ENCODE peak calls at places on chromosomes 2 and 18, in seven cellular contexts. Q is type B pancreatic cell, X is hepatocyte, I is SK-N-SH, T is AG10803, G is astrocyte of the spinal cord, M is IMR-90. C is an unnamed sample.

GRCh38 chr2:231017250-231017636 is 20.1 kb upstream of the C2orf72 start:
- DNase-seq in Q (no peak), X (no peak), I (no peak), T (no peak), G (no peak), M (no peak), C (no peak)

GRCh38 chr2:6036211-6036610 is 344.0 kb downstream of the SOX11 start:
- DNase-seq in Q (no peak), X (no peak), I (no peak), T (no peak), G (no peak), M (no peak), C (no peak)

GRCh38 chr2:207681431-207681830 is 30.0 kb upstream of the CCNYL1 start:
- DNase-seq in Q (no peak), X (no peak), I (no peak), T (no peak), G (no peak), M (no peak), C (peak; percentile 15)

GRCh38 chr2:157468931-157469708 is 25.2 kb upstream of the CYTIP start:
- DNase-seq in Q (no peak), X (no peak), I (no peak), T (peak; percentile 82), G (peak; percentile 58), M (peak; percentile 71), C (no peak)

GRCh38 chr2:217993817-217994459 is 8.9 kb downstream of the TNS1 start:
- DNase-seq in Q (no peak), X (peak; percentile 77), I (peak; percentile 85), T (no peak), G (no peak), M (peak; percentile 45), C (peak; percentile 87)

GRCh38 chr18:2692508-2692907 is 37.0 kb downstream of the SMCHD1 start:
- DNase-seq in Q (no peak), X (no peak), I (no peak), T (no peak), G (no peak), M (no peak), C (no peak)

GRCh38 chr18:21330122-21330701 is 88.2 kb downstream of the GREB1L start:
- DNase-seq in Q (no peak), X (peak; percentile 55), I (no peak), T (peak; percentile 84), G (peak; percentile 84), M (no peak), C (no peak)

GRCh38 chr2:160513120-160513519 is 19.5 kb upstream of the RBMS1 start:
- DNase-seq in Q (no peak), X (no peak), I (peak; percentile 30), T (no peak), G (no peak), M (no peak), C (no peak)

GRCh38 chr2:234625626-234626253 is 128.9 kb upstream of the ARL4C start:
- DNase-seq in Q (no peak), X (no peak), I (no peak), T (no peak), G (no peak), M (no peak), C (no peak)

GRCh38 chr18:74652392-74652988 is 54.8 kb downstream of the ZNF407 start:
- DNase-seq in Q (no peak), X (peak; percentile 64), I (peak; percentile 47), T (peak; percentile 49), G (peak; percentile 63), M (peak; percentile 66), C (no peak)

GRCh38 chr2:676647-677055 is 555 bp downstream of the TMEM18 start:
- DNase-seq in Q (peak; percentile 99), X (peak; percentile 99), I (peak; percentile 99), T (peak; percentile 98), G (peak; percentile 99), M (peak; percentile 98), C (peak; percentile 99)

GRCh38 chr2:235026649-235027557 is 75.1 kb downstream of the SH3BP4 start:
- DNase-seq in Q (no peak), X (no peak), I (no peak), T (peak; percentile 73), G (peak; percentile 47), M (peak; percentile 60), C (no peak)

GRCh38 chr2:175535631-175536030 is 354.1 kb upstream of the ATP5MC3 start:
- DNase-seq in Q (no peak), X (no peak), I (no peak), T (no peak), G (no peak), M (no peak), C (no peak)

GRCh38 chr2:70565039-70565731 is 11.6 kb upstream of the TGFA start:
- DNase-seq in Q (no peak), X (no peak), I (no peak), T (no peak), G (no peak), M (no peak), C (no peak)

GRCh38 chr2:239385096-239386000 is 15.5 kb downstream of the HDAC4 start:
- DNase-seq in Q (no peak), X (no peak), I (no peak), T (no peak), G (no peak), M (no peak), C (no peak)

GRCh38 chr18:22691988-22692710 is 241.0 kb upstream of the RBBP8 start:
- DNase-seq in Q (no peak), X (peak; percentile 53), I (no peak), T (peak; percentile 97), G (peak; percentile 87), M (peak; percentile 95), C (no peak)

GRCh38 chr2:44843086-44843485 is 98.4 kb upstream of the SIX3 start:
- DNase-seq in Q (no peak), X (no peak), I (no peak), T (no peak), G (no peak), M (no peak), C (no peak)

GRCh38 chr2:117972466-117973123 is 41.3 kb downstream of the CCDC93 start:
- DNase-seq in Q (no peak), X (no peak), I (no peak), T (peak; percentile 73), G (no peak), M (peak; percentile 43), C (no peak)

GRCh38 chr2:223735659-223736244 is 101.6 kb downstream of the AP1S3 start:
- DNase-seq in Q (no peak), X (peak; percentile 26), I (no peak), T (peak; percentile 81), G (peak; percentile 80), M (peak; percentile 96), C (no peak)

GRCh38 chr18:58235001-58235436 is 191.0 kb downstream of the NEDD4L start:
- DNase-seq in Q (no peak), X (peak; percentile 72), I (no peak), T (no peak), G (no peak), M (no peak), C (no peak)

GRCh38 chr2:152046940-152047339 is 51.9 kb downstream of the CACNB4 start:
- DNase-seq in Q (no peak), X (no peak), I (no peak), T (no peak), G (no peak), M (no peak), C (no peak)

GRCh38 chr2:96391153-96391827 is 55.7 kb downstream of the NCAPH start:
- DNase-seq in Q (no peak), X (no peak), I (no peak), T (no peak), G (no peak), M (no peak), C (no peak)

GRCh38 chr2:12884713-12885282 is 168.1 kb downstream of the TRIB2 start:
- DNase-seq in Q (no peak), X (no peak), I (no peak), T (peak; percentile 92), G (peak; percentile 67), M (peak; percentile 54), C (peak; percentile 6)

DNA sequence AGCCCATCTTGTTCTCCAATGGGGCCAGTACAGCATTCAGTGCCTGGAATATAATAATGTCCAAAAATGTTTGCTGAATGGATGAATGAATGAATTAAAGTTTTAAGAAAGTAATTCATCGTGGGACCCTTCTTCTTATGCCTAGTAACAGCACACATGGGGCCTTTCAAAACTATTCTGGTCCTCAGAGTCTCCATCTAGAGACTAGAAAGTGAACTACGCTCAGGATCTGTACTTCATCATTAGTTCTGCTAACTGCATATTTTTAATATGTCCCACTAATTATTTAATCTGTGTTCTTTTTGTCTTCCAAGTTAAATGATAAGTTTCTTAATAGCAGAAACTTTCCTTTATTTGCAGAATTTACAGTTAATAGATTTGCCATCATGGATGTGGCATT is 172.5 kb downstream of the SMAD2 start:
- DNase-seq in Q (no peak), X (no peak), I (no peak), T (no peak), G (no peak), M (no peak), C (no peak)
- TF ChIP-seq CTCF in Q (peak; percentile 60), X (no peak), I (peak; percentile 35), T (peak; percentile 50), G (peak; percentile 35), M (peak; percentile 27), C (peak; percentile 38)

GRCh38 chr2:172455121-172455515 is 27.7 kb downstream of the ITGA6 start:
- DNase-seq in Q (no peak), X (peak; percentile 36), I (no peak), T (no peak), G (no peak), M (no peak), C (no peak)
- TF ChIP-seq CTCF in Q (no peak), X (no peak), I (no peak), T (no peak), G (no peak), M (no peak), C (no peak)

GRCh38 chr2:100796499-100797100 is 23.3 kb upstream of the NPAS2 start:
- DNase-seq in Q (no peak), X (no peak), I (no peak), T (no peak), G (no peak), M (no peak), C (no peak)
- TF ChIP-seq CTCF in Q (no peak), X (no peak), I (no peak), T (no peak), G (no peak), M (no peak), C (no peak)

GRCh38 chr2:187594801-187595200 is 40.6 kb upstream of the TFPI start:
- DNase-seq in Q (no peak), X (no peak), I (no peak), T (no peak), G (peak; percentile 35), M (peak; percentile 44), C (no peak)
- TF ChIP-seq CTCF in Q (peak; percentile 26), X (peak; percentile 48), I (peak; percentile 62), T (no peak), G (no peak), M (peak; percentile 49), C (no peak)

GRCh38 chr2:146412625-146413024 is 1432.2 kb upstream of the ACVR2A start:
- DNase-seq in Q (no peak), X (no peak), I (no peak), T (no peak), G (no peak), M (no peak), C (no peak)
- TF ChIP-seq CTCF in Q (no peak), X (no peak), I (peak; percentile 32), T (no peak), G (no peak), M (no peak), C (no peak)

C was measured in nephron progenitor cell.